ENCODE peak calls at places on chromosomes 6 and 20, in ten cellular contexts. S, M, I, Y, O, N, L, G, F and P are unnamed samples.

GRCh38 chr20:51679254-51679921 is 88.8 kb downstream of the ATP9A start:
- ATAC-seq in G (no peak), I (no peak), O (no peak), Y (no peak), S (no peak), L (no peak), N (no peak), M (no peak), F (no peak), P (no peak)

GRCh38 chr6:12356431-12356830 is 66.3 kb downstream of the EDN1 start:
- ATAC-seq in N (no peak), L (no peak), S (no peak), M (no peak), Y (no peak), G (no peak), F (no peak), O (no peak), I (no peak), P (no peak)

GRCh38 chr20:63567382-63568169 is 6.5 kb downstream of the HELZ2 start:
- ATAC-seq in I (no peak), S (peak), L (peak), G (peak), M (no peak), O (no peak), Y (peak), F (peak), N (peak), P (peak)

GRCh38 chr6:99349620-99350141 is at the start of gene FAXC:
- ATAC-seq in O (peak), G (peak), N (no peak), Y (no peak), S (no peak), L (peak), I (peak), M (peak), F (peak), P (peak)

GRCh38 chr6:34792605-34793500 is 970 bp downstream of the BLTP3A start:
- ATAC-seq in L (peak), O (peak), I (no peak), M (peak), N (no peak), F (peak), Y (no peak), S (peak), G (no peak), P (peak)

GRCh38 chr6:157877149-157877548 is 54.1 kb downstream of the SNX9 start:
- ATAC-seq in F (no peak), L (no peak), N (no peak), S (peak), M (no peak), Y (no peak), G (no peak), O (no peak), I (no peak), P (no peak)

GRCh38 chr20:38727602-38728236 is 3.4 kb downstream of the SLC32A1 start:
- ATAC-seq in N (no peak), G (peak), Y (no peak), I (no peak), O (no peak), L (no peak), M (no peak), S (no peak), F (peak), P (no peak)

GRCh38 chr6:130959938-130960337 is 103.1 kb downstream of the EPB41L2 start:
- ATAC-seq in F (no peak), N (no peak), L (no peak), G (no peak), M (no peak), I (no peak), S (no peak), O (no peak), Y (no peak), P (no peak)

GRCh38 chr6:36657942-36658544 is 20.5 kb upstream of the CDKN1A start:
- ATAC-seq in M (peak), F (no peak), S (peak), Y (no peak), O (no peak), N (no peak), L (no peak), G (no peak), I (no peak), P (peak)

GRCh38 chr20:47088339-47088738 is 193.7 kb downstream of the EYA2 start:
- ATAC-seq in F (no peak), L (no peak), G (no peak), N (no peak), O (no peak), I (peak), S (no peak), Y (no peak), M (no peak), P (no peak)

GRCh38 chr6:159977242-159978214 is 8.6 kb downstream of the IGF2R start:
- ATAC-seq in G (no peak), S (no peak), O (no peak), N (no peak), Y (no peak), I (no peak), F (no peak), L (peak), M (no peak), P (no peak)

GRCh38 chr6:168035661-168036616 is 38.5 kb downstream of the KIF25 start:
- ATAC-seq in N (no peak), Y (no peak), L (peak), S (no peak), G (peak), M (peak), I (peak), F (no peak), O (peak), P (peak)

GRCh38 chr6:30200551-30201281 is 12.5 kb downstream of the TRIM26 start:
- ATAC-seq in L (no peak), O (no peak), N (no peak), F (no peak), G (no peak), I (no peak), M (no peak), S (peak), Y (no peak), P (no peak)

GRCh38 chr20:4828830-4829493 is 107.3 kb downstream of the PRND start:
- ATAC-seq in N (no peak), L (peak), Y (no peak), I (no peak), F (no peak), S (no peak), M (peak), G (no peak), O (no peak), P (peak)

GRCh38 chr20:24951536-24952047 is 2.5 kb downstream of the CST7 start:
- ATAC-seq in O (no peak), F (no peak), L (peak), S (no peak), Y (no peak), N (no peak), M (no peak), I (no peak), G (no peak), P (no peak)

GRCh38 chr20:36203861-36204260 is 32.4 kb upstream of the AAR2 start:
- ATAC-seq in F (no peak), O (no peak), G (no peak), N (no peak), M (no peak), S (no peak), I (no peak), Y (no peak), L (no peak), P (no peak)

GRCh38 chr6:98054453-98054852 is 771.4 kb upstream of the MMS22L start:
- ATAC-seq in G (no peak), O (no peak), L (no peak), F (no peak), S (no peak), Y (no peak), M (no peak), N (no peak), I (peak), P (no peak)

GRCh38 chr6:158698876-158699440 is 49.1 kb downstream of the SYTL3 start:
- ATAC-seq in O (no peak), L (no peak), S (peak), N (peak), F (peak), Y (no peak), G (peak), I (peak), M (no peak), P (no peak)

GRCh38 chr20:46700481-46700880 is 9.0 kb upstream of the SLC2A10 start:
- ATAC-seq in Y (no peak), M (no peak), I (no peak), S (no peak), L (no peak), F (no peak), N (no peak), O (no peak), G (no peak), P (no peak)

GRCh38 chr6:52389264-52389625 is 27.3 kb downstream of the PAQR8 start:
- ATAC-seq in N (no peak), M (no peak), I (peak), G (peak), Y (no peak), O (peak), S (no peak), F (no peak), L (peak), P (no peak)

GRCh38 chr20:23501926-23502325 is 11.0 kb downstream of the CST8 start:
- ATAC-seq in I (no peak), G (no peak), F (no peak), Y (no peak), M (no peak), L (no peak), S (no peak), N (no peak), O (no peak), P (peak)

GRCh38 chr20:35568645-35569044 is 26.8 kb downstream of the ERGIC3 start:
- ATAC-seq in M (no peak), I (peak), F (no peak), Y (no peak), O (peak), L (no peak), N (no peak), S (peak), G (no peak), P (peak)

GRCh38 chr20:62977613-62978558 is 25.4 kb downstream of the SLC17A9 start:
- ATAC-seq in N (peak), F (peak), G (peak), S (peak), I (peak), L (no peak), M (no peak), Y (peak), O (peak), P (peak)

GRCh38 chr6:11386323-11386722 is 151.2 kb upstream of the TMEM170B start:
- ATAC-seq in I (no peak), F (no peak), M (no peak), S (peak), O (no peak), G (peak), L (no peak), Y (no peak), N (peak), P (no peak)

GRCh38 chr6:150320450-150320849 is 48.4 kb upstream of the IYD start:
- ATAC-seq in G (no peak), O (no peak), L (peak), I (no peak), N (no peak), S (no peak), Y (no peak), M (no peak), F (no peak), P (no peak)

GRCh38 chr6:11205721-11206120 is 26.7 kb downstream of the NEDD9 start:
- ATAC-seq in G (no peak), F (no peak), O (no peak), N (no peak), Y (no peak), L (no peak), M (no peak), I (no peak), S (no peak), P (no peak)

GRCh38 chr6:66628917-66629316 is 921.9 kb upstream of the EYS start:
- ATAC-seq in Y (no peak), F (no peak), I (no peak), M (no peak), S (no peak), N (no peak), L (no peak), G (no peak), O (no peak), P (no peak)

GRCh38 chr20:39588148-39588757 is 626.1 kb downstream of the DHX35 start:
- ATAC-seq in L (peak), S (no peak), N (no peak), M (no peak), O (no peak), Y (no peak), G (no peak), F (no peak), I (no peak), P (no peak)

GRCh38 chr6:117143647-117144046 is 121.7 kb upstream of the VGLL2 start:
- ATAC-seq in L (no peak), Y (no peak), O (peak), N (no peak), I (no peak), M (no peak), F (no peak), G (no peak), S (no peak), P (no peak)

GRCh38 chr6:139282684-139283083 is 9.1 kb downstream of the TXLNB start:
- ATAC-seq in L (no peak), I (no peak), G (peak), O (no peak), M (no peak), F (peak), S (no peak), Y (no peak), N (no peak), P (no peak)

GRCh38 chr6:76771076-76771634 is 692.1 kb downstream of the HTR1B start:
- ATAC-seq in O (no peak), S (no peak), M (no peak), L (peak), N (no peak), G (no peak), F (no peak), I (no peak), Y (no peak), P (no peak)

GRCh38 chr6:57216235-57217101 is 5.6 kb downstream of the RAB23 start:
- ATAC-seq in Y (no peak), N (no peak), G (no peak), O (no peak), M (no peak), I (no peak), S (no peak), F (no peak), L (no peak), P (peak)

GRCh38 chr20:32580970-32581838 is 3.9 kb downstream of the NOL4L start:
- ATAC-seq in N (no peak), G (peak), F (peak), I (no peak), M (no peak), O (no peak), S (peak), L (peak), Y (no peak), P (no peak)